ENCODE peak calls at places on chromosomes 5 and 9, in seven cellular contexts. V is testis, R is prostate gland, T is stomach, N is heart left ventricle, O is ovary, F is IMR-90. A is an unnamed sample.

GRCh38 chr5:179339996-179340395 is 5.3 kb downstream of the ADAMTS2 start:
- DNase-seq in R (no peak), N (no peak), O (no peak), V (no peak), T (no peak), F (no peak), A (no peak)

GRCh38 chr9:123003467-123003866 is 30.0 kb upstream of the GPR21 start:
- DNase-seq in R (no peak), T (no peak), F (peak), O (no peak), V (no peak), N (no peak), A (peak)

GRCh38 chr9:94846739-94847138 is 120.2 kb downstream of the AOPEP start:
- DNase-seq in T (no peak), V (no peak), O (no peak), F (no peak), R (no peak), N (no peak), A (no peak)

GRCh38 chr5:127313847-127314473 is 23.4 kb downstream of the MEGF10 start:
- DNase-seq in R (no peak), V (peak), O (no peak), F (peak), T (peak), N (peak), A (peak)

GRCh38 chr5:67483453-67484030 is 286.9 kb upstream of the CD180 start:
- DNase-seq in T (no peak), V (no peak), R (no peak), O (no peak), N (no peak), F (no peak), A (no peak)

GRCh38 chr9:89603629-89604462 is 966 bp upstream of the GADD45G start:
- DNase-seq in R (peak), T (peak), F (peak), V (peak), N (peak), O (peak), A (peak)

GRCh38 chr5:17219006-17219422 is 1.6 kb downstream of the BASP1 start:
- DNase-seq in R (peak), V (peak), T (no peak), O (peak), F (no peak), N (no peak), A (no peak)

GRCh38 chr5:77893225-77893860 is 117.2 kb upstream of the TBCA start:
- DNase-seq in N (no peak), T (no peak), R (no peak), O (no peak), V (no peak), F (peak), A (peak)

GRCh38 chr5:10246761-10247160 is 2.9 kb downstream of the ATPSCKMT start:
- DNase-seq in R (no peak), F (no peak), T (no peak), O (no peak), V (no peak), N (no peak), A (no peak)

GRCh38 chr5:111792659-111793058 is 35.7 kb upstream of the NREP start:
- DNase-seq in O (no peak), N (no peak), R (no peak), V (no peak), T (no peak), F (peak), A (no peak)

GRCh38 chr9:95574176-95574575 is 57.4 kb upstream of the PTCH1 start:
- DNase-seq in F (no peak), V (no peak), O (no peak), R (no peak), N (no peak), T (no peak), A (no peak)

GRCh38 chr9:96617439-96618185 is 2.0 kb downstream of the CDC14B start:
- DNase-seq in V (no peak), O (no peak), R (peak), N (no peak), F (no peak), T (no peak), A (no peak)

GRCh38 chr5:150124111-150124557 is 31.5 kb downstream of the PDGFRB start:
- DNase-seq in R (no peak), N (no peak), F (no peak), T (no peak), O (no peak), V (no peak), A (no peak)

GRCh38 chr9:121220996-121221671 is 19.5 kb upstream of the RAB14 start:
- DNase-seq in V (no peak), O (no peak), T (no peak), R (no peak), N (no peak), F (no peak), A (no peak)

GRCh38 chr5:39417979-39418378 is 6.8 kb downstream of the DAB2 start:
- DNase-seq in O (no peak), R (no peak), F (no peak), N (no peak), T (no peak), V (no peak), A (no peak)

GRCh38 chr5:163362806-163363788 is 74.3 kb upstream of the CCNG1 start:
- DNase-seq in V (no peak), T (no peak), F (no peak), O (no peak), N (no peak), R (no peak), A (no peak)

GRCh38 chr5:44388504-44389409 is 463 bp downstream of the FGF10 start:
- DNase-seq in R (no peak), T (peak), N (peak), F (peak), O (peak), V (peak), A (no peak)

GRCh38 chr9:12775963-12776774 is 1.3 kb downstream of the LURAP1L start:
- DNase-seq in V (peak), N (peak), R (peak), O (peak), F (peak), T (peak), A (peak)

GRCh38 chr9:73816905-73817304 is 665.2 kb downstream of the ANXA1 start:
- DNase-seq in N (no peak), R (no peak), O (no peak), F (no peak), V (no peak), T (no peak), A (no peak)

GRCh38 chr5:68071731-68072130 is 143.8 kb upstream of the PIK3R1 start:
- DNase-seq in F (no peak), N (no peak), V (no peak), R (no peak), O (no peak), T (no peak), A (no peak)

GRCh38 chr9:97756991-97757390 is 59.9 kb upstream of the XPA start:
- DNase-seq in N (no peak), F (no peak), O (no peak), R (no peak), T (no peak), V (no peak), A (no peak)

GRCh38 chr5:27978322-27978721 is 939.9 kb upstream of the CDH9 start:
- DNase-seq in N (no peak), T (no peak), O (no peak), F (no peak), V (no peak), R (no peak), A (no peak)

GRCh38 chr9:114174876-114175771 is 19.8 kb downstream of the COL27A1 start:
- DNase-seq in T (no peak), O (no peak), N (peak), R (no peak), V (no peak), F (peak), A (no peak)

GRCh38 chr5:168126606-168127005 is 164.8 kb upstream of the WWC1 start:
- DNase-seq in O (no peak), R (no peak), F (no peak), N (no peak), T (no peak), V (no peak), A (no peak)

GRCh38 chr5:132487841-132488555 is 2.6 kb downstream of the IRF1 start:
- DNase-seq in N (no peak), V (peak), F (no peak), T (peak), R (no peak), O (no peak), A (no peak)

GRCh38 chr5:79318935-79319614 is 83.1 kb downstream of the JMY start:
- DNase-seq in N (no peak), R (no peak), V (no peak), T (no peak), F (peak), O (no peak), A (peak)

GRCh38 chr9:31140316-31140715 is 1244.1 kb upstream of the ACO1 start:
- DNase-seq in R (no peak), O (no peak), F (no peak), V (no peak), N (no peak), T (no peak), A (peak)

GRCh38 chr9:2122299-2122698 is 107.2 kb downstream of the SMARCA2 start:
- DNase-seq in T (no peak), O (no peak), F (no peak), N (no peak), V (no peak), R (no peak), A (no peak)

GRCh38 chr5:39100851-39101396 is 26.7 kb upstream of the RICTOR start:
- DNase-seq in R (no peak), O (no peak), N (no peak), F (peak), V (no peak), T (no peak), A (no peak)

GRCh38 chr9:117677578-117677977 is 26.6 kb upstream of the TLR4 start:
- DNase-seq in V (no peak), R (no peak), N (no peak), O (no peak), T (no peak), F (no peak), A (no peak)

GRCh38 chr9:120410925-120411501 is 169.0 kb downstream of the CDK5RAP2 start:
- DNase-seq in N (no peak), F (no peak), O (no peak), R (no peak), V (no peak), T (no peak), A (no peak)

GRCh38 chr9:92790542-92791527 is 26.2 kb upstream of the BICD2 start:
- DNase-seq in O (peak), F (peak), V (peak), R (peak), N (peak), T (peak), A (peak)

GRCh38 chr9:84974790-84975189 is 305.3 kb downstream of the NTRK2 start:
- DNase-seq in T (no peak), N (no peak), F (no peak), V (no peak), O (no peak), R (no peak), A (no peak)

GRCh38 chr5:96259211-96259772 is 173.8 kb downstream of the PCSK1 start:
- DNase-seq in N (no peak), O (no peak), R (no peak), V (no peak), F (peak), T (no peak), A (peak)

GRCh38 chr9:117080996-117081395 is 333.9 kb downstream of the ASTN2 start:
- DNase-seq in F (no peak), T (no peak), N (no peak), O (no peak), V (no peak), R (no peak), A (no peak)

GRCh38 chr5:149397530-149397929 is 18.4 kb upstream of the IL17B start:
- DNase-seq in O (no peak), N (no peak), V (no peak), T (no peak), F (peak), R (no peak), A (no peak)

GRCh38 chr9:12666813-12667212 is 26.4 kb upstream of the TYRP1 start:
- DNase-seq in F (no peak), R (no peak), O (no peak), V (no peak), N (no peak), T (no peak), A (no peak)

GRCh38 chr5:128537999-128538248 is at the start of gene FBN2:
- DNase-seq in F (no peak), O (no peak), V (no peak), N (no peak), R (no peak), T (no peak), A (no peak)
- TF ChIP-seq POLR2A in F (peak), O (no peak), V (no peak), N (no peak), R (no peak), T (no peak), A (no peak)

DNA sequence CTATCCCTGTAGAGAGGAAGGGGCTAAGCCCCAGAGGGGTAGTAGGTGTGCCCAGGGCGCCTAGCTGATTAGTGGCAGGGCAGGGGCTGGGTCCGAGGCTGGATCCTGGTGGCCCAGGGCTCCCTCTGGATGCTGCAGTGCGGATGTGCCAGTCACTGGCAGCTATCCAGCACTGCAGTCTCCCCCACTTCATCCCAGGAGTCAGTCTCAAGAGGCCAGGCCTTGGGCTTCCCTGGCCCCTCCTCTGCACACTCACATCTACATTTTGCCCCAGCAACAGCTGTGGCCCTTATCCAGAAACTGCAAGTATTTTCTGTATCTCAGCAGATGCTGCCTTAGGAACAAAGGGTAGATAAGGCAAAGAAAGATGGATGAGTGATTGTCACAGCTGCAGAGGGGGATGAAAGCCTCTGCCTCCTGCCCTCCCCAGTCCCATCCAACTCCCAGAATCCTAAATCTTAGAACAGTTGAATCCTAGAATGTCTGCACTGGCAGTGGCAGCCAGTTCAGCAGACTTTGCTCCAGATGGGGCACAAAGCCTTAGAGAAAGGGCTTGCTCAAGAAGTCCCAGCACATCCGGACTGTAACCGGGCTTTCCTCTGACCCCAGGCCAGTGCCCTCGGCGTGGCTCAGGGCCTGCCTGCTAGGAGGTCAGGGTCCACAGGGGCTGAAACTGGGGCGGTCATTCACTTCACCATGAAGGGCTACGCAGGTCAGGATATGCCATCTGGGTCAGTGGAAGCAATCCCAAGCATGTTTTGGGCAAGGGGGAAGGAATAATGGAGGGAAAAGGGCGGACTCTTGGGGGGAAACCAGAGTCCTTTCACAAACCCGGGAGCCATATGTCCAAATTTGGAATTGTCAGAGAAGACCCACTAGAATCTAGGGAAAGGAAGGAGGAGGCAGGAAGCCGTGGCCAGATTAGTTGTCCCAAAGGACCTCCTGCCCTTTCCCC is 1.5 kb downstream of the ANXA6 start:
- DNase-seq in R (no peak), N (peak), O (peak), F (peak), V (peak), T (no peak), A (no peak)
- TF ChIP-seq POLR2A in R (no peak), N (no peak), O (no peak), F (no peak), V (no peak), T (no peak), A (no peak)

GRCh38 chr9:76643399-76644117 is 120.7 kb upstream of the PCA3 start:
- DNase-seq in R (no peak), O (no peak), V (no peak), F (no peak), N (no peak), T (no peak), A (no peak)
- TF ChIP-seq POLR2A in R (no peak), O (no peak), V (no peak), F (no peak), N (no peak), T (no peak), A (no peak)

GRCh38 chr9:130583271-130583670 is 3.9 kb downstream of the FUBP3 start:
- DNase-seq in T (no peak), N (no peak), F (no peak), R (no peak), V (no peak), O (no peak), A (no peak)

GRCh38 chr9:130579738-130580463 is 524 bp downstream of the FUBP3 start:
- DNase-seq in N (no peak), F (no peak), T (no peak), V (no peak), R (no peak), O (no peak), A (peak)

GRCh38 chr9:130575514-130575913 is 3.9 kb upstream of the FUBP3 start:
- DNase-seq in V (no peak), F (no peak), N (no peak), R (no peak), O (no peak), T (no peak), A (no peak)

GRCh38 chr9:130576176-130576575 is 3.2 kb upstream of the FUBP3 start:
- DNase-seq in R (no peak), T (no peak), V (no peak), F (no peak), O (no peak), N (no peak), A (peak)

DNA sequence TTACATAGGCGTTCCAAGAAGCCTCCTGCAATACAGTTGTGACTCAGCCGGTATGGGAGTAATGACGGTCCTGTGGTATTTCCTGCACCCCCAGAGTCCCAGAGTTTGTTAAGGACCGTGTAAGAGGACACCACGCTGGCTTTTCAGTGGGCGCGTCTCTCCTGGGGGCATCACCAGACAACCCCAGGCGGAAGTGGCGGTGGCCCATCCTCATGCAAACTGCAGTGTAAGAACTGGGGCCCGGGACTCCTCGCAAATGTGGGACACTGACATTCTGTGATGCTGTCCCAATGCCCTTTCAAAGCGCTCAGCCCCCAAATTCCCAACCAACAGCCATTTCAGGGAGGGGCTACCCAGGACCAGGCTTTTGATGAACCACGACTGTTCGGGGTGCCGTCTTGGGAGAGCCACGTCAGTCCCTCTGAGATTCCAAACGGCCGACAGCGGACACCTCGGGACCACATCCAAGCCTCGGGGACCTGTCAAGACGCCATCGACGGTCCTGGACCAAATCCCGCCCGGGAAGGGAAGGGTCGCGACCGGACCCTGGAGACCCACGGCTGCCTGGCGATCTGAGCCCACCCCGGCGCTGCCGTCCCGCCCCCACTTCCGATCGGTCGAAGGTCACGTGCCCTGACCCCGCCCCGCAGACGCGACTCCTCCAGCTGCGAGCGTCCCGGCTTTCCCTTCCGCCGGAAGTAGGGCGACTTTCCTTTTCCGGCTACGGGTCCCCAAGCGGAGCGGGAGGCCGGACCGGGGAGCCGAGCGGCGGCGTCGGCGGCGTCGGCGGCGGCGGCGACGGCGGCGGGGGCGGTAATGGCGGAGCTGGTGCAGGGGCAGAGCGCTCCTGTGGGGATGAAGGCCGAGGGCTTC is at the start of gene FUBP3:
- DNase-seq in F (peak), T (peak), O (peak), R (peak), V (peak), N (peak), A (peak)
- TF ChIP-seq POLR2A in F (peak), T (no peak), O (peak), R (peak), V (peak), N (peak), A (peak)

GRCh38 chr9:133844431-133844830 is 106.3 kb upstream of the SARDH start:
- DNase-seq in N (no peak), T (no peak), R (no peak), O (no peak), V (no peak), F (no peak), A (no peak)

GRCh38 chr9:133844876-133845658 is 106.9 kb upstream of the SARDH start:
- DNase-seq in R (no peak), T (peak), N (peak), O (no peak), V (peak), F (peak), A (no peak)

GRCh38 chr9:133843751-133844373 is 105.7 kb upstream of the SARDH start:
- DNase-seq in O (no peak), R (no peak), V (no peak), N (no peak), T (no peak), F (no peak), A (no peak)

GRCh38 chr9:133846483-133847090 is 108.4 kb upstream of the SARDH start:
- DNase-seq in V (no peak), N (no peak), T (no peak), O (no peak), R (no peak), F (no peak), A (no peak)

GRCh38 chr9:133845659-133845947 is 107.5 kb upstream of the SARDH start:
- DNase-seq in O (no peak), F (no peak), R (no peak), V (no peak), N (no peak), T (no peak), A (no peak)
- TF ChIP-seq POLR2A in O (no peak), F (no peak), R (no peak), V (no peak), N (no peak), T (no peak), A (no peak)

DNA sequence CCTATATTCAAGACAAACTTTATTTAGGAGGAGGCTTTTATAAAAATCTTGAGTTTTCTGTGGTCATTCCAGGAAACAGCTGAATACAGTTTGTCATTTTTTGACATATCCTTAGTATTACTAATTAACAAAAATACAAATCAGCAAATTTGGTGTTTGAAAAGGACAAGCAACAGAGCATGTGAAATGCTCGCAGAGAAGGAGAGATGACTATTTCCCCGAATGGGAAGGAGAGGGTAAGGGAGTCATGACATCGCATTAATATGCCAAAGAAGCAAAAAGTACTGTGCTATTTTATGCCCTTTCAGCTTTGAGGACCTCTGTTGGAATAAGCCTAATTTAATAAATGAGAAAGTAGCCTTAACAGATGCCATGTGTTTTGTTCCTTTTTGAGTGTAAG is 1.8 kb downstream of the SMIM15 start:
- DNase-seq in N (no peak), F (no peak), R (no peak), O (no peak), V (no peak), T (no peak), A (no peak)
- TF ChIP-seq POLR2A in N (no peak), F (no peak), R (no peak), O (no peak), V (no peak), T (no peak), A (no peak)

GRCh38 chr9:70398145-70398556 is 16.3 kb downstream of the KLF9 start:
- DNase-seq in R (no peak), N (no peak), F (no peak), O (no peak), T (no peak), V (peak), A (peak)
- TF ChIP-seq POLR2A in R (no peak), N (no peak), F (no peak), O (no peak), T (no peak), V (no peak), A (no peak)

A was measured in erythroblast.